ENCODE peak calls at places on chromosomes 4 and X, in five cellular contexts. I, M, P, X and D are unnamed samples.

GRCh38 chr4:89954906-89955305 is 60.3 kb downstream of the MMRN1 start:
- DNase-seq in I (no peak), P (no peak), M (no peak), X (no peak), D (no peak)

GRCh38 chr4:178958725-178959440 is 1516.6 kb upstream of the AGA start:
- DNase-seq in M (no peak), I (no peak), X (no peak), P (no peak), D (no peak)

GRCh38 chr4:57410331-57411052 is 300.3 kb upstream of the IGFBP7 start:
- DNase-seq in M (peak), X (no peak), P (peak), I (no peak), D (no peak)

GRCh38 chr4:11079171-11079570 is 349.5 kb downstream of the HS3ST1 start:
- DNase-seq in P (no peak), M (no peak), I (no peak), X (no peak), D (no peak)

GRCh38 chrX:69063486-69063885 is 101.8 kb downstream of the PJA1 start:
- DNase-seq in I (no peak), M (no peak), X (peak), P (no peak), D (no peak)

GRCh38 chrX:52544147-52544840 is 27.4 kb upstream of the XAGE1B start:
- DNase-seq in I (no peak), M (no peak), X (no peak), P (no peak), D (no peak)

GRCh38 chr4:8229341-8229975 is 30.4 kb downstream of the SH3TC1 start:
- DNase-seq in P (no peak), I (peak), M (no peak), X (no peak), D (no peak)

GRCh38 chr4:25377572-25377882 is 464 bp downstream of the ANAPC4 start:
- DNase-seq in P (peak), X (no peak), M (no peak), I (no peak), D (no peak)

GRCh38 chrX:95885074-95885473 is 799.6 kb upstream of the DIAPH2 start:
- DNase-seq in X (no peak), P (peak), M (no peak), I (no peak), D (no peak)

GRCh38 chrX:65971151-65971550 is 68.7 kb downstream of the VSIG4 start:
- DNase-seq in M (no peak), X (peak), I (no peak), P (no peak), D (no peak)

GRCh38 chrX:104335765-104336164 is 81.0 kb upstream of the ESX1 start:
- DNase-seq in P (peak), I (no peak), X (no peak), M (no peak), D (no peak)

GRCh38 chr4:183637461-183637860 is 21.5 kb downstream of the RWDD4 start:
- DNase-seq in X (no peak), M (no peak), I (no peak), P (no peak), D (no peak)

GRCh38 chr4:146981651-146982050 is 36.0 kb upstream of the TTC29 start:
- DNase-seq in P (no peak), X (no peak), I (no peak), M (no peak), D (no peak)